ENCODE peak calls at places on chromosomes 1 and 21, in seven cellular contexts. B is body of pancreas, S is tibial nerve, T is AG04450, V is kidney, J is cardiac muscle cell, I is NCI-H1436. O is an unnamed sample.

GRCh38 chr1:62716397-62716796 is 28.2 kb upstream of the DOCK7 start:
- DNase-seq in B (no peak), S (no peak), T (no peak), V (no peak), J (no peak), I (no peak), O (no peak)

GRCh38 chr1:16402742-16403141 is 34.5 kb downstream of the SPATA21 start:
- DNase-seq in B (no peak), S (no peak), T (no peak), V (no peak), J (peak; percentile 23), I (no peak), O (no peak)

GRCh38 chr1:38489844-38490270 is 369.7 kb downstream of the RRAGC start:
- DNase-seq in B (peak; percentile 19), S (no peak), T (no peak), V (no peak), J (peak; percentile 19), I (peak; percentile 5), O (no peak)

GRCh38 chr1:178998295-178998694 is 27.4 kb upstream of the FAM20B start:
- DNase-seq in B (no peak), S (no peak), T (no peak), V (no peak), J (no peak), I (no peak), O (no peak)

GRCh38 chr1:204426035-204426436 is 14.4 kb upstream of the PPP1R15B start:
- DNase-seq in B (no peak), S (no peak), T (no peak), V (no peak), J (peak; percentile 55), I (no peak), O (no peak)

GRCh38 chr1:228496494-228496893 is 9.3 kb downstream of the RNF187 start:
- DNase-seq in B (no peak), S (no peak), T (no peak), V (no peak), J (no peak), I (no peak), O (no peak)

GRCh38 chr21:40531421-40531820 is 315.5 kb downstream of the DSCAM start:
- DNase-seq in B (no peak), S (no peak), T (no peak), V (no peak), J (no peak), I (no peak), O (no peak)

GRCh38 chr1:155205969-155206593 is 1.6 kb downstream of the THBS3 start:
- DNase-seq in B (no peak), S (no peak), T (no peak), V (peak; percentile 32), J (no peak), I (no peak), O (no peak)

GRCh38 chr21:31156169-31156568 is 117.9 kb upstream of the KRTAP19-8 start:
- DNase-seq in B (no peak), S (no peak), T (no peak), V (no peak), J (no peak), I (no peak), O (no peak)

GRCh38 chr1:3352952-3353331 is 101.5 kb upstream of the ARHGEF16 start:
- DNase-seq in B (peak; percentile 44), S (no peak), T (no peak), V (peak; percentile 96), J (peak; percentile 77), I (no peak), O (no peak)